ENCODE peak calls at places on chromosomes 3 and 15, in six cellular contexts. One of them, this sample, is unnamed.

GRCh38 chr3:111319598-111319997 is 222.4 kb upstream of the CD96 start:
- DNase-seq in esophagus muscularis mucosa: no peak
- DNase-seq in transverse colon: no peak
- DNase-seq in GM12892: no peak
- DNase-seq in sigmoid colon: no peak
- DNase-seq in HCT116: no peak
- DNase-seq in this sample: no peak

GRCh38 chr15:27017168-27017809 is 46.3 kb downstream of the GABRG3 start:
- DNase-seq in esophagus muscularis mucosa: no peak
- DNase-seq in transverse colon: no peak
- DNase-seq in GM12892: no peak
- DNase-seq in sigmoid colon: no peak
- DNase-seq in HCT116: no peak
- DNase-seq in this sample: peak

GRCh38 chr3:186783731-186784515 is 546 bp downstream of the EIF4A2 start:
- DNase-seq in esophagus muscularis mucosa: peak
- DNase-seq in transverse colon: peak
- DNase-seq in GM12892: peak
- DNase-seq in sigmoid colon: peak
- DNase-seq in HCT116: no peak
- DNase-seq in this sample: peak

GRCh38 chr3:1103525-1103924 is 10.7 kb downstream of the CNTN6 start:
- DNase-seq in esophagus muscularis mucosa: no peak
- DNase-seq in transverse colon: no peak
- DNase-seq in GM12892: no peak
- DNase-seq in sigmoid colon: no peak
- DNase-seq in HCT116: no peak
- DNase-seq in this sample: no peak

GRCh38 chr3:146142757-146143156 is 18.2 kb downstream of the PLOD2 start:
- DNase-seq in esophagus muscularis mucosa: no peak
- DNase-seq in transverse colon: no peak
- DNase-seq in GM12892: no peak
- DNase-seq in sigmoid colon: no peak
- DNase-seq in HCT116: no peak
- DNase-seq in this sample: no peak

GRCh38 chr3:184771748-184772147 is 40.2 kb upstream of the VPS8 start:
- DNase-seq in esophagus muscularis mucosa: no peak
- DNase-seq in transverse colon: no peak
- DNase-seq in GM12892: no peak
- DNase-seq in sigmoid colon: no peak
- DNase-seq in HCT116: no peak
- DNase-seq in this sample: no peak

GRCh38 chr3:138409171-138409570 is 25.2 kb upstream of the ESYT3 start:
- DNase-seq in esophagus muscularis mucosa: no peak
- DNase-seq in transverse colon: no peak
- DNase-seq in GM12892: no peak
- DNase-seq in sigmoid colon: no peak
- DNase-seq in HCT116: no peak
- DNase-seq in this sample: no peak

GRCh38 chr3:194261581-194262063 is 89.5 kb downstream of the CPN2 start:
- DNase-seq in esophagus muscularis mucosa: no peak
- DNase-seq in transverse colon: no peak
- DNase-seq in GM12892: no peak
- DNase-seq in sigmoid colon: no peak
- DNase-seq in HCT116: no peak
- DNase-seq in this sample: no peak

GRCh38 chr3:32460031-32460749 is 42.5 kb downstream of the CMTM6 start:
- DNase-seq in esophagus muscularis mucosa: peak
- DNase-seq in transverse colon: peak
- DNase-seq in GM12892: peak
- DNase-seq in sigmoid colon: no peak
- DNase-seq in HCT116: no peak
- DNase-seq in this sample: peak

GRCh38 chr15:32853667-32854066 is 135.9 kb downstream of the GREM1 start:
- DNase-seq in esophagus muscularis mucosa: no peak
- DNase-seq in transverse colon: no peak
- DNase-seq in GM12892: no peak
- DNase-seq in sigmoid colon: no peak
- DNase-seq in HCT116: no peak
- DNase-seq in this sample: no peak

GRCh38 chr3:27666277-27666676 is 55.8 kb downstream of the EOMES start:
- DNase-seq in esophagus muscularis mucosa: no peak
- DNase-seq in transverse colon: no peak
- DNase-seq in GM12892: no peak
- DNase-seq in sigmoid colon: no peak
- DNase-seq in HCT116: no peak
- DNase-seq in this sample: no peak

GRCh38 chr3:75140904-75141615 is 523.1 kb upstream of the FRG2C start:
- DNase-seq in esophagus muscularis mucosa: peak
- DNase-seq in transverse colon: no peak
- DNase-seq in GM12892: no peak
- DNase-seq in sigmoid colon: no peak
- DNase-seq in HCT116: no peak
- DNase-seq in this sample: no peak

GRCh38 chr3:42106646-42107045 is 15.5 kb downstream of the TRAK1 start:
- DNase-seq in esophagus muscularis mucosa: no peak
- DNase-seq in transverse colon: no peak
- DNase-seq in GM12892: no peak
- DNase-seq in sigmoid colon: no peak
- DNase-seq in HCT116: no peak
- DNase-seq in this sample: no peak

GRCh38 chr3:164222200-164222599 is 856.1 kb downstream of the SI start:
- DNase-seq in esophagus muscularis mucosa: no peak
- DNase-seq in transverse colon: no peak
- DNase-seq in GM12892: no peak
- DNase-seq in sigmoid colon: no peak
- DNase-seq in HCT116: no peak
- DNase-seq in this sample: no peak

GRCh38 chr3:16012086-16012485 is 162.4 kb upstream of the GALNT15 start:
- DNase-seq in esophagus muscularis mucosa: no peak
- DNase-seq in transverse colon: no peak
- DNase-seq in GM12892: no peak
- DNase-seq in sigmoid colon: no peak
- DNase-seq in HCT116: no peak
- DNase-seq in this sample: no peak

GRCh38 chr15:78061963-78062427 is 15.5 kb downstream of the TBC1D2B start:
- DNase-seq in esophagus muscularis mucosa: no peak
- DNase-seq in transverse colon: no peak
- DNase-seq in GM12892: no peak
- DNase-seq in sigmoid colon: no peak
- DNase-seq in HCT116: no peak
- DNase-seq in this sample: no peak

GRCh38 chr3:30319713-30320112 is 286.7 kb upstream of the TGFBR2 start:
- DNase-seq in esophagus muscularis mucosa: no peak
- DNase-seq in transverse colon: peak
- DNase-seq in GM12892: no peak
- DNase-seq in sigmoid colon: no peak
- DNase-seq in HCT116: peak
- DNase-seq in this sample: no peak

GRCh38 chr3:187044871-187045552 is 94.3 kb downstream of the RPL39L start:
- DNase-seq in esophagus muscularis mucosa: no peak
- DNase-seq in transverse colon: peak
- DNase-seq in GM12892: no peak
- DNase-seq in sigmoid colon: no peak
- DNase-seq in HCT116: no peak
- DNase-seq in this sample: no peak

GRCh38 chr3:101574388-101575156 is 592 bp downstream of the PCNP start:
- DNase-seq in esophagus muscularis mucosa: peak
- DNase-seq in transverse colon: peak
- DNase-seq in GM12892: peak
- DNase-seq in sigmoid colon: peak
- DNase-seq in HCT116: no peak
- DNase-seq in this sample: no peak

GRCh38 chr15:67859331-67859946 is 19.6 kb upstream of the RNU6-1 start:
- DNase-seq in esophagus muscularis mucosa: no peak
- DNase-seq in transverse colon: no peak
- DNase-seq in GM12892: no peak
- DNase-seq in sigmoid colon: no peak
- DNase-seq in HCT116: no peak
- DNase-seq in this sample: no peak

GRCh38 chr3:55252921-55253320 is 234.2 kb downstream of the WNT5A start:
- DNase-seq in esophagus muscularis mucosa: no peak
- DNase-seq in transverse colon: no peak
- DNase-seq in GM12892: no peak
- DNase-seq in sigmoid colon: no peak
- DNase-seq in HCT116: no peak
- DNase-seq in this sample: no peak

GRCh38 chr15:91100561-91101355 is 701 bp downstream of the SV2B start:
- DNase-seq in esophagus muscularis mucosa: no peak
- DNase-seq in transverse colon: no peak
- DNase-seq in GM12892: no peak
- DNase-seq in sigmoid colon: no peak
- DNase-seq in HCT116: no peak
- DNase-seq in this sample: no peak

GRCh38 chr3:151387443-151388241 is 3.1 kb upstream of the P2RY12 start:
- DNase-seq in esophagus muscularis mucosa: no peak
- DNase-seq in transverse colon: no peak
- DNase-seq in GM12892: no peak
- DNase-seq in sigmoid colon: no peak
- DNase-seq in HCT116: no peak
- DNase-seq in this sample: no peak

GRCh38 chr3:81989274-81989673 is 227.8 kb upstream of the GBE1 start:
- DNase-seq in esophagus muscularis mucosa: no peak
- DNase-seq in transverse colon: no peak
- DNase-seq in GM12892: no peak
- DNase-seq in sigmoid colon: no peak
- DNase-seq in HCT116: no peak
- DNase-seq in this sample: no peak

GRCh38 chr15:101162701-101163483 is 89.0 kb downstream of the CHSY1 start:
- DNase-seq in esophagus muscularis mucosa: peak
- DNase-seq in transverse colon: no peak
- DNase-seq in GM12892: no peak
- DNase-seq in sigmoid colon: peak
- DNase-seq in HCT116: no peak
- DNase-seq in this sample: no peak
- TF ChIP-seq POLR2AphosphoS5 in esophagus muscularis mucosa: peak
- TF ChIP-seq POLR2AphosphoS5 in transverse colon: no peak
- TF ChIP-seq POLR2AphosphoS5 in GM12892: no peak
- TF ChIP-seq POLR2AphosphoS5 in sigmoid colon: no peak
- TF ChIP-seq POLR2AphosphoS5 in HCT116: no peak
- TF ChIP-seq POLR2AphosphoS5 in this sample: no peak

DNA sequence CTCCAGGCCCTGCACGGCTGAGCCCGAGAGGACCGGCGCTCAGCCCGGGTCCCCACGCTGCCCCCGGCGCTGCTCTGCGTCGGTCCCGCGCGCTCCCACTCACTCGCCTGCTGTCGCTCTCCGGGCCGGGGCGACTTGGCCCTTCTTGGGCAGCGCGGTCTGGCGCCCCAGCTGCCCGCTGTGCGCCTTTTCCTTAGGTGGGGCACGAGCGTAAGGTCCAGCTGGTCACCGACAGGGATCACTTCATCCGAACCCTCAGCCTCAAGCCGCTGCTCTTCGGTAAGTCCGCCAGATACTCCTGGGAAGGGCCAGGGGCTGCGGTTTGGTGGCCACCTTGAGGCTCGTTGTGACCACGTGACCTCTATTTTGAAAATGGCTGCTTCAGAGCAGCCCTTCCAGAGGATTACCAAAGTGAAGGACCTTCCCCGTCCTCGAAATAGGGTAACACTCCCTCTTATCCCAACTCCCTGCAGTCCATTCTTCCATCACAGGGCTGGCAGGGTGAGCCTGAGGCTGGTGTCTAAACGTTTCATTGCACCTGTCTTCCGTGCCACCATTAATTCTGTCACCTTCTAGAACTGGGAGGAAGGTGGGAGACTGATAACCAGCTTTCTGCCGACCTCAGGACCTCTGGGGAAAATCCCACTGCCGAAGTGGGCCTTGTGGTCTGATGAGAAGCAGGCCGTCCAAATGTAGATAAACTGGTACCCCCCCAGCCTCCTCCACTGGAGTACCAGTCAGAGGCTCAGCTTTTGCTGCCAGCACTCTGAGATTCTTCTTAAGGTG is 788 bp downstream of the P4HTM start:
- DNase-seq in esophagus muscularis mucosa: no peak
- DNase-seq in transverse colon: peak
- DNase-seq in GM12892: no peak
- DNase-seq in sigmoid colon: no peak
- DNase-seq in HCT116: no peak
- DNase-seq in this sample: no peak
- TF ChIP-seq POLR2A in esophagus muscularis mucosa: no peak
- TF ChIP-seq POLR2A in transverse colon: no peak
- TF ChIP-seq POLR2A in GM12892: peak
- TF ChIP-seq POLR2A in sigmoid colon: no peak
- TF ChIP-seq POLR2A in HCT116: no peak
- TF ChIP-seq POLR2A in this sample: no peak

DNA sequence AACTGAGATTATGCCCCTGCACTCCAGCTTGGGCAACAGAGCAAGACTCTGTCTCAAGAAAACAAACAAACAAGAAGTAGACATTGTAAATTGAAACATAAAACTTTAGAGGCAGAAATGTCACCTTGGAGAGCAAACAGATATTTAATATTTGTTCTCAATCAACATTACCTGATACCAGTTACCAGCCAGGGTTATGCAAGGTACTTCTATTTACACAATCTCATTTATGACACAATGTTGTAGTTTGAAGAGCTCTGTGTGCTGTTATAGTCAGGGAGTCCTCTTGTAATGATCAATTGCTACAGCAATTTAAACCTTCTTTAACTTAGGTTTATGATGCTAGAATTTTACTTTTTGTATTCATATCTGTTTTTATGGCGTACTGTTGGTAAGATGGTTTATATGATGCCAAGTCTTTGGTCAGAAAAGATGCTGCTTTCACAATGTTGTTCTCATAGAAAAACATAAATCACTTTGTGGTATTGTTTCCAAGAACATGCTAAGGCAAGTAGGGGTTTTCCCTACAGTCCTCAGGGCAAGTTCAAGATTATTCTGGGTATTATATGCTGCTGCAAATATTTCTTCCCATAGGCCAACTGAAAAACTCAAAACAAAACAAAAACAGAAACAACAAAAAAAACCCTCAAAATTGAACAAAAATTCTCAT is 173.5 kb downstream of the TNIK start:
- DNase-seq in esophagus muscularis mucosa: no peak
- DNase-seq in transverse colon: no peak
- DNase-seq in GM12892: no peak
- DNase-seq in sigmoid colon: no peak
- DNase-seq in HCT116: no peak
- DNase-seq in this sample: no peak
- TF ChIP-seq POLR2AphosphoS5 in esophagus muscularis mucosa: no peak
- TF ChIP-seq POLR2AphosphoS5 in transverse colon: no peak
- TF ChIP-seq POLR2AphosphoS5 in GM12892: no peak
- TF ChIP-seq POLR2AphosphoS5 in sigmoid colon: no peak
- TF ChIP-seq POLR2AphosphoS5 in HCT116: no peak
- TF ChIP-seq POLR2AphosphoS5 in this sample: no peak

DNA sequence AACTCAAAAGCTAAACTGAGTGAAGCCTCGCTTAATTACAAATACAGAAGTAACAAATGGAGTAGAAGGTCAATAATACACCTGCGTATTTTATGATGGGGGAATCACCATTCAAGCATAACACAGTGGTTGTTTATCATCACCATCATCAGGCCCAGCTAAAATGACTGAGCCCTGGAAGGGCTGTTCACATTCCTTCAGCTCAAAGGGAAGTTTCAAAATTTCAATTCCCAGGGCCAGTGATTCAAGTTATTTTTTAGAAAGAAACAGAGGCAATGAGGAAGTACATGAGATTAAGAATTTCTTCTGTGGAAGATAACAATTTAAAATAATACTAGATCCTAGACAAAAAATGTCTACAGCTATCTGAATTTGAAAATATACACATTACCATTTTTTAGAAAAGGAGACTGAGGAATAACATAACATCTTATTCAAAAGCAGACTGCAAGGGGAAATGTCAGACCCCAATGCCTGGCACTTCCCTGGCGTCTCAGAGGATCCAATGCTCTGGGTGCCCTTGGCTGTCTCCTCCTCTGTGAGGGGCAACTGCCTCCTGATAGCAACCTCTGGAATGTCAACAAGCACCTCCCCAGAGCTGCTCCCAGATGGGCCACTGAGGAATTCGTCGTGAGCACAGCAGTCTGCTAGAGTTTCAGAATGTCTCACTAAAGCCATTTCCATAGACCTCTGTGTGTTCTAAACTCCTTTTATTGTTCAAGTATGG is 22.8 kb downstream of the EHD4 start:
- DNase-seq in esophagus muscularis mucosa: no peak
- DNase-seq in transverse colon: no peak
- DNase-seq in GM12892: no peak
- DNase-seq in sigmoid colon: no peak
- DNase-seq in HCT116: no peak
- DNase-seq in this sample: no peak
- TF ChIP-seq POLR2A in esophagus muscularis mucosa: no peak
- TF ChIP-seq POLR2A in transverse colon: no peak
- TF ChIP-seq POLR2A in GM12892: no peak
- TF ChIP-seq POLR2A in sigmoid colon: no peak
- TF ChIP-seq POLR2A in HCT116: no peak
- TF ChIP-seq POLR2A in this sample: no peak

This sample was measured in GM12891.